ENCODE peak calls at places on chromosomes 16 and 17, in five cellular contexts. F, Y, X, I and C are unnamed samples.

GRCh38 chr16:57472665-57473060 is 10.2 kb downstream of the POLR2C start:
- DNase-seq in Y (no peak), F (no peak), X (no peak), I (no peak), C (peak)

GRCh38 chr17:8922923-8923322 is 42.6 kb downstream of the PIK3R5 start:
- DNase-seq in X (no peak), Y (no peak), F (no peak), I (no peak), C (no peak)

GRCh38 chr16:20897253-20897896 is 2.8 kb downstream of the DCUN1D3 start:
- DNase-seq in I (no peak), F (peak), Y (no peak), X (no peak), C (no peak)

GRCh38 chr16:30941600-30942420 is 7.1 kb upstream of the ORAI3 start:
- DNase-seq in Y (peak), X (no peak), F (peak), I (peak), C (peak)

GRCh38 chr17:63772801-63773271 is 561 bp downstream of the CCDC47 start:
- DNase-seq in I (no peak), F (peak), Y (no peak), X (no peak), C (peak)

GRCh38 chr17:47741793-47742145 is 8.7 kb downstream of the TBX21 start:
- DNase-seq in I (no peak), F (no peak), Y (no peak), X (no peak), C (no peak)

GRCh38 chr16:85358704-85359146 is 246.5 kb upstream of the CIBAR2 start:
- DNase-seq in I (no peak), Y (no peak), X (no peak), F (no peak), C (no peak)

GRCh38 chr17:35612924-35613521 is 25.9 kb downstream of the AP2B1 start:
- DNase-seq in F (peak), X (no peak), Y (peak), I (peak), C (peak)

GRCh38 chr17:75566456-75567233 is 21.0 kb upstream of the MYO15B start:
- DNase-seq in X (no peak), F (no peak), Y (no peak), I (no peak), C (no peak)

GRCh38 chr17:21375757-21376584 is at the start of gene KCNJ12:
- DNase-seq in X (no peak), F (peak), I (peak), Y (peak), C (peak)

GRCh38 chr16:79843631-79844043 is 243.1 kb upstream of the MAF start:
- DNase-seq in F (no peak), Y (peak), I (no peak), X (no peak), C (no peak)

GRCh38 chr17:78665952-78666920 is 89.0 kb upstream of the DNAH17 start:
- DNase-seq in I (no peak), F (peak), X (no peak), Y (peak), C (no peak)

GRCh38 chr17:29151567-29151966 is 28.6 kb downstream of the MYO18A start:
- DNase-seq in X (no peak), F (peak), I (no peak), Y (no peak), C (no peak)

GRCh38 chr17:62052765-62053338 is 12.2 kb downstream of the MED13 start:
- DNase-seq in Y (no peak), F (no peak), X (no peak), I (no peak), C (no peak)

GRCh38 chr16:19872935-19873334 is 11.7 kb downstream of the GPRC5B start:
- DNase-seq in I (no peak), Y (no peak), F (no peak), X (no peak), C (no peak)

GRCh38 chr16:89371968-89372634 is 118.3 kb downstream of the ANKRD11 start:
- DNase-seq in I (no peak), F (no peak), X (no peak), Y (no peak), C (no peak)

GRCh38 chr17:78875738-78876597 is 27.0 kb downstream of the CEP295NL start:
- DNase-seq in F (peak), Y (no peak), I (no peak), X (no peak), C (peak)

GRCh38 chr17:11803635-11804034 is 193.6 kb downstream of the ZNF18 start:
- DNase-seq in X (no peak), Y (no peak), I (peak), F (no peak), C (no peak)

GRCh38 chr16:14399397-14400284 is 230.4 kb downstream of the PARN start:
- DNase-seq in I (peak), F (peak), X (peak), Y (peak), C (no peak)

GRCh38 chr17:37284198-37284597 is 91.6 kb upstream of the C17orf78 start:
- DNase-seq in Y (no peak), I (no peak), X (no peak), F (no peak), C (no peak)

GRCh38 chr16:14232106-14232890 is 161.2 kb downstream of the MRTFB start:
- DNase-seq in X (no peak), I (no peak), F (no peak), Y (no peak), C (no peak)

GRCh38 chr16:1565083-1565805 is 31.8 kb downstream of the TMEM204 start:
- DNase-seq in X (no peak), I (no peak), F (no peak), Y (no peak), C (peak)

GRCh38 chr17:6374271-6374691 is 60.6 kb downstream of the AIPL1 start:
- DNase-seq in X (no peak), F (peak), Y (peak), I (no peak), C (no peak)